ENCODE peak calls at places on chromosomes 5 and 9, in five cellular contexts. K, E, D, R and O are unnamed samples. For H3K4me1 and H3K27me3, the result is how much of the 10 kb centered on the place peaks cover.

GRCh38 chr9:15965246-15965745 is 412.5 kb downstream of the CCDC171 start:
- DNase-seq in K (no peak), E (no peak), D (no peak), R (no peak), O (no peak)

GRCh38 chr9:99221623-99222415 is at the start of the genes ALG2 and SEC61B:
- DNase-seq in K (peak), E (peak), D (peak), R (peak), O (peak)

GRCh38 chr5:1255081-1255561 is 29.9 kb downstream of the SLC6A18 start:
- DNase-seq in K (no peak), E (no peak), D (no peak), R (no peak), O (peak)

GRCh38 chr5:39017504-39017903 is 56.7 kb downstream of the RICTOR start:
- DNase-seq in K (no peak), E (no peak), D (no peak), R (no peak), O (no peak)

GRCh38 chr5:18238321-18238720 is 604.1 kb downstream of the TAF11L14 start:
- DNase-seq in K (no peak), E (no peak), D (no peak), R (no peak), O (no peak)

GRCh38 chr5:54852007-54852406 is 133.4 kb downstream of the ESM1 start:
- DNase-seq in K (no peak), E (no peak), D (no peak), R (no peak), O (no peak)

GRCh38 chr9:120303519-120303918 is 276.4 kb downstream of the CDK5RAP2 start:
- DNase-seq in K (no peak), E (no peak), D (peak), R (no peak), O (no peak)

GRCh38 chr9:91768977-91769916 is 180.8 kb downstream of the ROR2 start:
- DNase-seq in K (no peak), E (no peak), D (no peak), R (no peak), O (no peak)

GRCh38 chr5:174843263-174844250 is 119.2 kb downstream of the MSX2 start:
- DNase-seq in K (no peak), E (no peak), D (no peak), R (no peak), O (no peak)

GRCh38 chr5:62771331-62771730 is 192.7 kb downstream of the LRRC70 start:
- DNase-seq in K (no peak), E (no peak), D (no peak), R (no peak), O (no peak)

GRCh38 chr9:89600831-89601230 is 4.0 kb upstream of the GADD45G start:
- DNase-seq in K (no peak), E (no peak), D (no peak), R (no peak), O (no peak)

GRCh38 chr5:148808864-148809642 is 17.4 kb upstream of the ADRB2 start:
- DNase-seq in K (peak), E (peak), D (no peak), R (peak), O (no peak)

GRCh38 chr5:52560366-52560765 is 227.3 kb upstream of the ITGA1 start:
- DNase-seq in K (no peak), E (no peak), D (no peak), R (no peak), O (no peak)

GRCh38 chr5:133147411-133147810 is 95.6 kb downstream of the HSPA4 start:
- DNase-seq in K (no peak), E (no peak), D (no peak), R (peak), O (no peak)

GRCh38 chr5:77358566-77359205 is 133.4 kb downstream of the WDR41 start:
- DNase-seq in K (no peak), E (no peak), D (no peak), R (no peak), O (no peak)

GRCh38 chr5:169044982-169045381 is 256.0 kb downstream of the SLIT3 start:
- DNase-seq in K (no peak), E (no peak), D (no peak), R (no peak), O (no peak)

GRCh38 chr5:95712347-95712958 is 18.7 kb upstream of the RHOBTB3 start:
- DNase-seq in K (no peak), E (no peak), D (peak), R (no peak), O (no peak)

GRCh38 chr5:96597441-96598020 is 64.6 kb upstream of the CAST start:
- DNase-seq in K (no peak), E (no peak), D (no peak), R (no peak), O (no peak)

GRCh38 chr5:131609774-131610173 is 25.3 kb downstream of the RAPGEF6 start:
- DNase-seq in K (no peak), E (no peak), D (no peak), R (no peak), O (no peak)

GRCh38 chr5:26986985-26987384 is 51.4 kb downstream of the CDH9 start:
- DNase-seq in K (no peak), E (no peak), D (no peak), R (no peak), O (no peak)

GRCh38 chr5:14011089-14012004 is 66.9 kb upstream of the DNAH5 start:
- DNase-seq in K (peak), E (peak), D (peak), R (peak), O (no peak)

GRCh38 chr5:102341918-102342317 is 45.8 kb upstream of the SLCO4C1 start:
- DNase-seq in K (no peak), E (no peak), D (no peak), R (no peak), O (no peak)

GRCh38 chr9:81618923-81619322 is 70.4 kb downstream of the TLE1 start:
- DNase-seq in K (no peak), E (no peak), D (no peak), R (no peak), O (no peak)

GRCh38 chr5:38494175-38494574 is 62.3 kb downstream of the LIFR start:
- DNase-seq in K (no peak), E (no peak), D (no peak), R (no peak), O (no peak)

GRCh38 chr9:27437652-27438373 is 86.3 kb upstream of the IFNK start:
- DNase-seq in K (no peak), E (no peak), D (no peak), R (no peak), O (no peak)

GRCh38 chr9:5708414-5708813 is 79.5 kb downstream of the RIC1 start:
- DNase-seq in K (no peak), E (no peak), D (no peak), R (no peak), O (no peak)

DNA sequence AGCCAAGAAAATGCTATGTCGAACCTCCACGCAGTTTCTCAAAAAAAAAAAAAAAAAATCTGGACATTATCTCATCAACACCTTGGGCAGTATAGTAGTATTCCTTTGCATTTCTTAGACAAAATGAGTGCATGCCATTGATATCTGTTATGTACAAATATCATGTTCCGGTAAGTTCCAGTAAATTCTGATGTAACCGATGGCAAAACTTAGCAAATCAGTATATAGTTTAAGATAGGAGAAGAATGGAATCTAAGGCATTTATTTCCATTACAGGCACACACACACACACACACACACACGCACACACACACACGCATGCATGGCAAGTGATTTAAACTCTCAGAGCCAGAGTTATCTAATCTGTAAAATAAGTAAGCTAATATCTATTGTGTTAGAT is 356.5 kb upstream of the TUSC1 start:
- DNase-seq in K (no peak), E (no peak), D (no peak), R (no peak), O (no peak)
- H3K4me1 ChIP-seq in K (under half), E (under half), D (under half), R (under half), O (under half)

DNA sequence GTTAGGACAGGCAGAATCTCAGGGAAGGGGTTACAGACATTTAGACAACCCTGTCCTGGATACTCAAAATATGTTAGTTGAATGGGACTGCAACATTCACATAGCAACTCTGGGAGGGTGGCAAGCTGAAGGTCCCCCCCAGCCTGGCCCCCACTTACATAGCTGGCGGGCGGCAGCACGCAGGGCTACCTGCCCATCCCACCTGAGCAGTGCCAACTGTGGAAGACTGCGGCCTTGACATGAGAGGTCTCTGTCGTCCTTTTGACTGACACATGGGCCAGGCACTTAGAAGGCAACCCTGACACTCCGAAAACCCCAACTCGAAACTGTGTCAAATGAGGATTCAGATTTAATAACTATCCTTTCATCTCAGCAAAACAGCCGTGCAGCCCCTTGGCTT is 16.5 kb downstream of the PAX5 start:
- DNase-seq in K (no peak), E (peak), D (no peak), R (no peak), O (no peak)
- H3K27me3 ChIP-seq in K (half or more), E (under half), D (under half), R (under half), O (under half)

GRCh38 chr9:109035684-109036423 is 22.6 kb upstream of the CTNNAL1 start:
- DNase-seq in K (no peak), E (no peak), D (peak), R (peak), O (no peak)

GRCh38 chr9:109031241-109031640 is 17.9 kb upstream of the CTNNAL1 start:
- DNase-seq in K (no peak), E (no peak), D (no peak), R (no peak), O (no peak)

GRCh38 chr9:109030426-109030825 is 17.1 kb upstream of the CTNNAL1 start:
- DNase-seq in K (no peak), E (no peak), D (no peak), R (no peak), O (no peak)

GRCh38 chr9:109036744-109037680 is 23.7 kb upstream of the CTNNAL1 start:
- DNase-seq in K (no peak), E (no peak), D (no peak), R (no peak), O (no peak)

DNA sequence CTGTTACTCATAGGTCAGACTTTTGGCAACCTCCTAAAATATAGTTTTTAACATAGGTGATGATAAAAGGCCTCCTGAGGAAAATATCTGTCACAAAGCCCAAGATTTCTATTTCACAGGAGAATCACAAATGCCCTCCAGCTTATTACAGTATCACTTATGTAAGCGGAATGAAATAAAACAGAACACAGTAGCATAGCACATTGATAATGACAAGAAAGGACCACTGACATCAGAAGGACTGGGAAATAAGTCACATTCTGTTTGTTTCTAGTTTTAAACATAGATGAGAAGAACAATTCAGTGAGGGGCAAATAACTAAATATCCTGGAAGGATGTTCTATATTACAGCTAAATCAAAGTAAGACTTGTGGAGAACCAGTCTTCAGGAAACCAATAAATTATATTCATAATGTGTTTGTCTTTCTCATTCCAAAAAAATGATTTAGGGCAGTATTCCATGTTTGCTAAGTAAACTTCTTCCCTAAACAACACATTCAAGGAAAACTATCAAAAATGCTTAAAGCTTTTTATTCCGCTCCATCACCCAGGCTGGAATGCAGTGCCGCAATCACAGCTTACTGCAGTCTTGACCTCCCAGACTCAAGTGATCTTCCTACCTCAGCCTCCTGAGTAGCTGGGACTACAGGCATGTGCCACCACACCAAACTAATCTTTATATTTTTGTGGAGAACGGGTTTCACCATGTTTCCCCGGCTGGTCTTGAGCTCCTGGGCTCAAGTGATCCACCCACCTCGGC is 20.8 kb upstream of the CTNNAL1 start:
- DNase-seq in K (no peak), E (no peak), D (no peak), R (no peak), O (no peak)
- H3K4me1 ChIP-seq in K (under half), E (under half), D (under half), R (under half), O (under half)

GRCh38 chr5:159976921-159977320 is 32.0 kb upstream of the TTC1 start:
- DNase-seq in K (no peak), E (no peak), D (no peak), R (no peak), O (no peak)

GRCh38 chr5:159972538-159973362 is 36.2 kb upstream of the TTC1 start:
- DNase-seq in K (no peak), E (no peak), D (no peak), R (no peak), O (no peak)

GRCh38 chr5:159978358-159978757 is 30.6 kb upstream of the TTC1 start:
- DNase-seq in K (no peak), E (no peak), D (no peak), R (no peak), O (no peak)

GRCh38 chr5:159971931-159972461 is 36.9 kb upstream of the TTC1 start:
- DNase-seq in K (no peak), E (no peak), D (no peak), R (no peak), O (no peak)

GRCh38 chr5:159975462-159976019 is 33.4 kb upstream of the TTC1 start:
- DNase-seq in K (no peak), E (no peak), D (no peak), R (no peak), O (no peak)
- H3K27me3 ChIP-seq in K (under half), E (under half), D (under half), R (under half), O (under half)